ENCODE peak calls at places on chromosomes 4 and X, in ten cellular contexts. O is ovary; V is amniotic stem cell; K is ecto neural progenitor cell; I is iPS-NIHi11; S is omental fat pad; L is NCI-H2171 treated with DMSO at 0.1 percent for 48 hours; B is activated CD4-positive, alpha-beta T cell treated with anti-CD3 and anti-CD28 coated beads, Interleukin-2, amount 10 ng/mL, durations not matched to agents 7 days and 5 days; P is KBM-7; C is NCI-H1436. T is an unnamed sample.

GRCh38 chr4:48112017-48112667 is 21.9 kb downstream of the TXK start:
- DNase-seq in C (no peak), I (no peak), V (no peak), B (no peak), K (no peak), P (no peak), O (no peak), S (no peak), L (no peak), T (no peak)

GRCh38 chrX:115311666-115312065 is 22.2 kb downstream of the LUZP4 start:
- DNase-seq in I (peak; percentile 60), P (no peak), L (no peak), K (peak; percentile 88), V (no peak), B (no peak), S (no peak), C (no peak), O (no peak), T (no peak)

GRCh38 chrX:130415201-130415600 is 13.4 kb downstream of the RBMX2 start:
- DNase-seq in S (no peak), O (no peak), P (no peak), V (no peak), L (no peak), C (no peak), I (no peak), K (no peak), B (no peak), T (no peak)

GRCh38 chrX:103276581-103277002 is at the start of gene TCEAL5:
- DNase-seq in S (no peak), V (no peak), P (no peak), K (no peak), B (no peak), O (peak; percentile 32), I (no peak), L (peak; percentile 52), C (peak; percentile 2), T (no peak)

GRCh38 chr4:16442296-16442695 is 216.0 kb upstream of the TAPT1 start:
- DNase-seq in P (no peak), S (no peak), V (no peak), I (no peak), L (no peak), K (no peak), C (no peak), O (no peak), B (no peak), T (no peak)

GRCh38 chr4:3649491-3649890 is 116.7 kb upstream of the ADRA2C start:
- DNase-seq in V (no peak), I (no peak), O (no peak), B (no peak), S (no peak), K (no peak), P (no peak), L (no peak), C (no peak), T (no peak)

GRCh38 chr4:174437756-174438155 is 84.5 kb downstream of the HPGD start:
- DNase-seq in S (no peak), B (no peak), K (no peak), V (no peak), L (no peak), P (no peak), O (no peak), I (no peak), C (no peak), T (no peak)

GRCh38 chr4:180589575-180589974 is 1653.6 kb upstream of the TENM3 start:
- DNase-seq in S (no peak), C (no peak), L (no peak), I (peak; percentile 18), V (no peak), K (no peak), B (no peak), P (no peak), O (no peak), T (no peak)

GRCh38 chr4:138030375-138030774 is 211.8 kb downstream of the SLC7A11 start:
- DNase-seq in P (no peak), L (no peak), V (no peak), K (no peak), C (no peak), O (no peak), I (no peak), B (no peak), S (no peak), T (no peak)

GRCh38 chrX:119647552-119648420 is 41.6 kb upstream of the NKRF start:
- DNase-seq in L (no peak), P (no peak), K (no peak), S (no peak), V (no peak), I (no peak), C (no peak), B (peak; percentile 36), O (no peak), T (no peak)

GRCh38 chr4:41287005-41287404 is 30.3 kb downstream of the UCHL1 start:
- DNase-seq in V (peak; percentile 1), O (no peak), I (no peak), S (no peak), L (peak; percentile 21), C (no peak), B (no peak), P (no peak), K (no peak), T (no peak)

GRCh38 chrX:152915541-152916241 is 17.8 kb downstream of the ZNF185 start:
- DNase-seq in I (peak; percentile 77), V (peak; percentile 1), B (peak; percentile 8), L (no peak), O (no peak), K (peak; percentile 70), S (no peak), C (no peak), P (peak; percentile 75), T (no peak)

GRCh38 chr4:181962321-181962720 is 280.9 kb upstream of the TENM3 start:
- DNase-seq in K (no peak), C (no peak), V (no peak), P (no peak), I (no peak), O (no peak), B (no peak), S (no peak), L (no peak), T (no peak)

GRCh38 chrX:70479970-70480659 is 35.5 kb downstream of the DLG3 start:
- DNase-seq in I (no peak), K (no peak), B (no peak), L (no peak), O (peak; percentile 29), S (no peak), P (no peak), C (no peak), V (no peak), T (peak; percentile 1)

GRCh38 chr4:87679449-87680169 is 29.5 kb downstream of the DMP1 start:
- DNase-seq in I (peak; percentile 75), K (peak; percentile 71), V (no peak), S (no peak), P (peak; percentile 40), L (peak; percentile 55), B (peak; percentile 23), O (peak; percentile 50), C (peak; percentile 26), T (peak; percentile 9)

GRCh38 chr4:11367371-11367770 is 61.3 kb downstream of the HS3ST1 start:
- DNase-seq in O (peak; percentile 91), L (no peak), V (no peak), C (no peak), K (no peak), P (no peak), I (peak; percentile 7), B (no peak), S (no peak), T (no peak)

GRCh38 chr4:154973636-154974035 is 192.6 kb downstream of the RBM46 start:
- DNase-seq in S (no peak), K (no peak), B (no peak), O (no peak), I (no peak), C (no peak), V (no peak), L (no peak), P (no peak), T (no peak)

GRCh38 chr4:7581477-7581876 is 146.7 kb upstream of the PSAPL1 start:
- DNase-seq in K (peak; percentile 78), V (no peak), O (peak; percentile 64), S (no peak), C (no peak), L (no peak), I (peak; percentile 92), P (peak; percentile 21), B (peak; percentile 19), T (no peak)

GRCh38 chr4:188162698-188163097 is 23.5 kb downstream of the TRIML1 start:
- DNase-seq in I (no peak), L (no peak), K (no peak), B (no peak), C (no peak), P (no peak), O (no peak), V (no peak), S (no peak), T (no peak)

GRCh38 chrX:97481228-97481627 is 597.5 kb downstream of the RPA4 start:
- DNase-seq in L (no peak), S (no peak), V (no peak), P (no peak), B (no peak), I (no peak), C (no peak), K (no peak), O (no peak), T (no peak)

GRCh38 chrX:150087612-150088011 is 149.3 kb upstream of the EOLA2 start:
- DNase-seq in C (no peak), V (no peak), K (no peak), S (no peak), B (no peak), I (no peak), P (no peak), L (no peak), O (no peak), T (no peak)

GRCh38 chr4:158644755-158645154 is 26.9 kb downstream of the C4orf46 start:
- DNase-seq in S (no peak), C (no peak), I (no peak), K (no peak), O (no peak), P (no peak), L (no peak), B (no peak), V (no peak), T (no peak)

GRCh38 chr4:154534296-154534695 is 15.9 kb downstream of the PLRG1 start:
- DNase-seq in C (no peak), K (no peak), O (no peak), B (no peak), L (no peak), S (no peak), V (no peak), I (no peak), P (no peak), T (no peak)

GRCh38 chr4:184911310-184911709 is 85.5 kb upstream of the ACSL1 start:
- DNase-seq in I (no peak), O (no peak), S (no peak), L (peak; percentile 69), P (no peak), V (no peak), B (no peak), K (no peak), C (no peak), T (no peak)